ENCODE peak calls at places on chromosomes 4 and X, in seven cellular contexts. One of them, this sample, is unnamed.

GRCh38 chr4:154406022-154406835 is 85.4 kb downstream of the DCHS2 start:
- DNase-seq in iris pigment epithelial cell: no peak
- DNase-seq in brain microvascular endothelial cell: no peak
- DNase-seq in GM23338: no peak
- DNase-seq in Peyer's patch: no peak
- DNase-seq in HEK293T: no peak
- DNase-seq in left cardiac atrium: no peak
- DNase-seq in this sample: no peak

GRCh38 chr4:182212211-182212761 is 30.9 kb upstream of the TENM3 start:
- DNase-seq in iris pigment epithelial cell: peak
- DNase-seq in brain microvascular endothelial cell: peak
- DNase-seq in GM23338: peak
- DNase-seq in Peyer's patch: no peak
- DNase-seq in HEK293T: peak
- DNase-seq in left cardiac atrium: no peak
- DNase-seq in this sample: no peak

GRCh38 chrX:107429090-107429489 is 20.4 kb upstream of the FRMPD3 start:
- DNase-seq in iris pigment epithelial cell: peak
- DNase-seq in brain microvascular endothelial cell: no peak
- DNase-seq in GM23338: peak
- DNase-seq in Peyer's patch: no peak
- DNase-seq in HEK293T: no peak
- DNase-seq in left cardiac atrium: no peak
- DNase-seq in this sample: no peak

GRCh38 chr4:158841540-158841939 is 72.7 kb downstream of the FNIP2 start:
- DNase-seq in iris pigment epithelial cell: no peak
- DNase-seq in brain microvascular endothelial cell: no peak
- DNase-seq in GM23338: no peak
- DNase-seq in Peyer's patch: no peak
- DNase-seq in HEK293T: no peak
- DNase-seq in left cardiac atrium: peak
- DNase-seq in this sample: no peak

GRCh38 chrX:104113237-104113965 is 1.1 kb downstream of the ZCCHC18 start:
- DNase-seq in iris pigment epithelial cell: peak
- DNase-seq in brain microvascular endothelial cell: peak
- DNase-seq in GM23338: peak
- DNase-seq in Peyer's patch: no peak
- DNase-seq in HEK293T: peak
- DNase-seq in left cardiac atrium: peak
- DNase-seq in this sample: peak

GRCh38 chrX:151814767-151815166 is 80.2 kb downstream of the CNGA2 start:
- DNase-seq in iris pigment epithelial cell: no peak
- DNase-seq in brain microvascular endothelial cell: no peak
- DNase-seq in GM23338: no peak
- DNase-seq in Peyer's patch: no peak
- DNase-seq in HEK293T: no peak
- DNase-seq in left cardiac atrium: no peak
- DNase-seq in this sample: no peak

GRCh38 chrX:77953708-77954107 is 15.7 kb downstream of the PGAM4 start:
- DNase-seq in iris pigment epithelial cell: peak
- DNase-seq in brain microvascular endothelial cell: peak
- DNase-seq in GM23338: no peak
- DNase-seq in Peyer's patch: no peak
- DNase-seq in HEK293T: no peak
- DNase-seq in left cardiac atrium: no peak
- DNase-seq in this sample: no peak

GRCh38 chrX:38675856-38676255 is 114.5 kb downstream of the TSPAN7 start:
- DNase-seq in iris pigment epithelial cell: no peak
- DNase-seq in brain microvascular endothelial cell: no peak
- DNase-seq in GM23338: no peak
- DNase-seq in Peyer's patch: no peak
- DNase-seq in HEK293T: no peak
- DNase-seq in left cardiac atrium: no peak
- DNase-seq in this sample: no peak

GRCh38 chr4:127846765-127847164 is 33.9 kb upstream of the PLK4 start:
- DNase-seq in iris pigment epithelial cell: no peak
- DNase-seq in brain microvascular endothelial cell: no peak
- DNase-seq in GM23338: no peak
- DNase-seq in Peyer's patch: no peak
- DNase-seq in HEK293T: no peak
- DNase-seq in left cardiac atrium: no peak
- DNase-seq in this sample: no peak

GRCh38 chrX:13711141-13711540 is 22.2 kb downstream of the RAB9A start:
- DNase-seq in iris pigment epithelial cell: no peak
- DNase-seq in brain microvascular endothelial cell: no peak
- DNase-seq in GM23338: no peak
- DNase-seq in Peyer's patch: no peak
- DNase-seq in HEK293T: no peak
- DNase-seq in left cardiac atrium: no peak
- DNase-seq in this sample: no peak

GRCh38 chr4:89489338-89489771 is 181.8 kb upstream of the GPRIN3 start:
- DNase-seq in iris pigment epithelial cell: no peak
- DNase-seq in brain microvascular endothelial cell: no peak
- DNase-seq in GM23338: peak
- DNase-seq in Peyer's patch: no peak
- DNase-seq in HEK293T: no peak
- DNase-seq in left cardiac atrium: peak
- DNase-seq in this sample: no peak

GRCh38 chrX:84219551-84219950 is 31.6 kb upstream of the RPS6KA6 start:
- DNase-seq in iris pigment epithelial cell: no peak
- DNase-seq in brain microvascular endothelial cell: no peak
- DNase-seq in GM23338: no peak
- DNase-seq in Peyer's patch: no peak
- DNase-seq in HEK293T: no peak
- DNase-seq in left cardiac atrium: no peak
- DNase-seq in this sample: no peak

GRCh38 chr4:24067781-24068193 is 177.9 kb upstream of the PPARGC1A start:
- DNase-seq in iris pigment epithelial cell: peak
- DNase-seq in brain microvascular endothelial cell: peak
- DNase-seq in GM23338: no peak
- DNase-seq in Peyer's patch: no peak
- DNase-seq in HEK293T: no peak
- DNase-seq in left cardiac atrium: peak
- DNase-seq in this sample: no peak

GRCh38 chr4:76772498-76773106 is 125.3 kb downstream of the SOWAHB start:
- DNase-seq in iris pigment epithelial cell: peak
- DNase-seq in brain microvascular endothelial cell: peak
- DNase-seq in GM23338: peak
- DNase-seq in Peyer's patch: no peak
- DNase-seq in HEK293T: no peak
- DNase-seq in left cardiac atrium: no peak
- DNase-seq in this sample: peak

GRCh38 chr4:166169111-166169510 is 296.1 kb downstream of the TLL1 start:
- DNase-seq in iris pigment epithelial cell: peak
- DNase-seq in brain microvascular endothelial cell: peak
- DNase-seq in GM23338: peak
- DNase-seq in Peyer's patch: no peak
- DNase-seq in HEK293T: peak
- DNase-seq in left cardiac atrium: no peak
- DNase-seq in this sample: no peak

GRCh38 chrX:107825698-107826285 is at the start of gene MID2:
- DNase-seq in iris pigment epithelial cell: peak
- DNase-seq in brain microvascular endothelial cell: no peak
- DNase-seq in GM23338: peak
- DNase-seq in Peyer's patch: peak
- DNase-seq in HEK293T: peak
- DNase-seq in left cardiac atrium: peak
- DNase-seq in this sample: peak

GRCh38 chr4:15934259-15934658 is 4.3 kb downstream of the FGFBP1 start:
- DNase-seq in iris pigment epithelial cell: no peak
- DNase-seq in brain microvascular endothelial cell: no peak
- DNase-seq in GM23338: no peak
- DNase-seq in Peyer's patch: no peak
- DNase-seq in HEK293T: no peak
- DNase-seq in left cardiac atrium: no peak
- DNase-seq in this sample: no peak

GRCh38 chr4:119087121-119087520 is 48.5 kb upstream of the MYOZ2 start:
- DNase-seq in iris pigment epithelial cell: peak
- DNase-seq in brain microvascular endothelial cell: no peak
- DNase-seq in GM23338: no peak
- DNase-seq in Peyer's patch: no peak
- DNase-seq in HEK293T: no peak
- DNase-seq in left cardiac atrium: no peak
- DNase-seq in this sample: no peak

GRCh38 chrX:84144281-84144680 is 43.7 kb downstream of the RPS6KA6 start:
- DNase-seq in iris pigment epithelial cell: peak
- DNase-seq in brain microvascular endothelial cell: no peak
- DNase-seq in GM23338: no peak
- DNase-seq in Peyer's patch: no peak
- DNase-seq in HEK293T: no peak
- DNase-seq in left cardiac atrium: no peak
- DNase-seq in this sample: no peak

GRCh38 chr4:2256156-2256731 is 5.7 kb downstream of the MXD4 start:
- DNase-seq in iris pigment epithelial cell: no peak
- DNase-seq in brain microvascular endothelial cell: no peak
- DNase-seq in GM23338: no peak
- DNase-seq in Peyer's patch: no peak
- DNase-seq in HEK293T: no peak
- DNase-seq in left cardiac atrium: peak
- DNase-seq in this sample: no peak

GRCh38 chrX:99394450-99394849 is 1015.6 kb downstream of the PCDH19 start:
- DNase-seq in iris pigment epithelial cell: no peak
- DNase-seq in brain microvascular endothelial cell: no peak
- DNase-seq in GM23338: peak
- DNase-seq in Peyer's patch: no peak
- DNase-seq in HEK293T: no peak
- DNase-seq in left cardiac atrium: no peak
- DNase-seq in this sample: no peak

GRCh38 chr4:138734746-138735145 is 280.8 kb upstream of the NOCT start:
- DNase-seq in iris pigment epithelial cell: peak
- DNase-seq in brain microvascular endothelial cell: peak
- DNase-seq in GM23338: no peak
- DNase-seq in Peyer's patch: no peak
- DNase-seq in HEK293T: no peak
- DNase-seq in left cardiac atrium: no peak
- DNase-seq in this sample: no peak

GRCh38 chr4:85565761-85566480 is 91.0 kb downstream of the ARHGAP24 start:
- DNase-seq in iris pigment epithelial cell: peak
- DNase-seq in brain microvascular endothelial cell: peak
- DNase-seq in GM23338: no peak
- DNase-seq in Peyer's patch: no peak
- DNase-seq in HEK293T: no peak
- DNase-seq in left cardiac atrium: no peak
- DNase-seq in this sample: no peak

GRCh38 chrX:106564986-106565385 is 46.8 kb upstream of the RADX start:
- DNase-seq in iris pigment epithelial cell: no peak
- DNase-seq in brain microvascular endothelial cell: no peak
- DNase-seq in GM23338: no peak
- DNase-seq in Peyer's patch: no peak
- DNase-seq in HEK293T: no peak
- DNase-seq in left cardiac atrium: no peak
- DNase-seq in this sample: no peak

GRCh38 chr4:24594887-24595286 is 10.5 kb upstream of the DHX15 start:
- DNase-seq in iris pigment epithelial cell: peak
- DNase-seq in brain microvascular endothelial cell: peak
- DNase-seq in GM23338: no peak
- DNase-seq in Peyer's patch: no peak
- DNase-seq in HEK293T: no peak
- DNase-seq in left cardiac atrium: no peak
- DNase-seq in this sample: peak

GRCh38 chr4:33302298-33302697 is 2582.1 kb downstream of the PCDH7 start:
- DNase-seq in iris pigment epithelial cell: peak
- DNase-seq in brain microvascular endothelial cell: no peak
- DNase-seq in GM23338: no peak
- DNase-seq in Peyer's patch: no peak
- DNase-seq in HEK293T: no peak
- DNase-seq in left cardiac atrium: no peak
- DNase-seq in this sample: no peak

GRCh38 chr4:3111461-3111860 is 37.0 kb downstream of the HTT start:
- DNase-seq in iris pigment epithelial cell: peak
- DNase-seq in brain microvascular endothelial cell: peak
- DNase-seq in GM23338: peak
- DNase-seq in Peyer's patch: no peak
- DNase-seq in HEK293T: no peak
- DNase-seq in left cardiac atrium: no peak
- DNase-seq in this sample: peak

GRCh38 chrX:30971761-30972603 is 82.9 kb upstream of the TAB3 start:
- DNase-seq in iris pigment epithelial cell: peak
- DNase-seq in brain microvascular endothelial cell: peak
- DNase-seq in GM23338: peak
- DNase-seq in Peyer's patch: no peak
- DNase-seq in HEK293T: peak
- DNase-seq in left cardiac atrium: peak
- DNase-seq in this sample: no peak

GRCh38 chr4:52376107-52376704 is 282.9 kb downstream of the USP46 start:
- DNase-seq in iris pigment epithelial cell: peak
- DNase-seq in brain microvascular endothelial cell: peak
- DNase-seq in GM23338: peak
- DNase-seq in Peyer's patch: no peak
- DNase-seq in HEK293T: peak
- DNase-seq in left cardiac atrium: peak
- DNase-seq in this sample: peak

GRCh38 chr4:86704601-86705000 is 110.5 kb downstream of the PTPN13 start:
- DNase-seq in iris pigment epithelial cell: no peak
- DNase-seq in brain microvascular endothelial cell: no peak
- DNase-seq in GM23338: no peak
- DNase-seq in Peyer's patch: no peak
- DNase-seq in HEK293T: no peak
- DNase-seq in left cardiac atrium: no peak
- DNase-seq in this sample: no peak

This sample was measured in amniotic stem cell.